ENCODE peak calls at places on chromosomes 16 and 17, in four cellular contexts. H is HepG2, W is K562, N is SK-N-SH. M is an unnamed sample.

GRCh38 chr16:47779201-47780016 is 318.3 kb downstream of the PHKB start:
- DNase-seq in H (no peak), W (peak), N (no peak), M (no peak)

GRCh38 chr16:57999366-57999970 is 1.0 kb downstream of the ZNF319 start:
- DNase-seq in H (peak), W (no peak), N (peak), M (no peak)

GRCh38 chr16:87780385-87780989 is 14.7 kb upstream of the KLHDC4 start:
- DNase-seq in H (no peak), W (peak), N (no peak), M (no peak)

GRCh38 chr17:79788989-79789942 is 7.6 kb downstream of the CBX8 start:
- DNase-seq in H (no peak), W (no peak), N (no peak), M (no peak)

GRCh38 chr16:88013091-88013609 is 61.9 kb downstream of the BANP start:
- DNase-seq in H (no peak), W (no peak), N (no peak), M (no peak)

GRCh38 chr16:67594956-67595355 is 32.6 kb downstream of the CTCF start:
- DNase-seq in H (no peak), W (peak), N (no peak), M (no peak)

GRCh38 chr17:73494096-73494954 is 149.9 kb downstream of the SDK2 start:
- DNase-seq in H (no peak), W (no peak), N (peak), M (no peak)

GRCh38 chr17:40926341-40926740 is 11.1 kb downstream of the KRT23 start:
- DNase-seq in H (no peak), W (no peak), N (no peak), M (no peak)

GRCh38 chr16:57540387-57540786 is 2.1 kb upstream of the ADGRG5 start:
- DNase-seq in H (no peak), W (no peak), N (no peak), M (no peak)

GRCh38 chr16:53745126-53745525 is 41.2 kb downstream of the FTO start:
- DNase-seq in H (no peak), W (no peak), N (no peak), M (no peak)

GRCh38 chr16:87499189-87499486 is 6.3 kb upstream of the ZCCHC14 start:
- DNase-seq in H (no peak), W (no peak), N (no peak), M (no peak)

GRCh38 chr16:23401142-23401541 is 51.8 kb downstream of the COG7 start:
- DNase-seq in H (no peak), W (no peak), N (no peak), M (no peak)

GRCh38 chr17:19004601-19005441 is at the start of gene FAM83G:
- DNase-seq in H (peak), W (peak), N (peak), M (peak)

GRCh38 chr17:78342438-78343098 is 17.3 kb downstream of the SOCS3 start:
- DNase-seq in H (no peak), W (no peak), N (peak), M (peak)

GRCh38 chr16:67767953-67768352 is 38.4 kb downstream of the RANBP10 start:
- DNase-seq in H (no peak), W (no peak), N (no peak), M (no peak)

GRCh38 chr16:62760398-62760797 is 724.2 kb upstream of the CDH8 start:
- DNase-seq in H (no peak), W (no peak), N (no peak), M (no peak)

GRCh38 chr16:48231675-48232214 is 12.4 kb upstream of the LONP2 start:
- DNase-seq in H (peak), W (peak), N (peak), M (peak)

GRCh38 chr16:59878479-59878878 is 1144.4 kb upstream of the GOT2 start:
- DNase-seq in H (no peak), W (no peak), N (no peak), M (no peak)

GRCh38 chr16:48914070-48914469 is 304.1 kb upstream of the N4BP1 start:
- DNase-seq in H (no peak), W (no peak), N (no peak), M (no peak)

GRCh38 chr17:62681939-62682381 is 54.5 kb downstream of the MRC2 start:
- DNase-seq in H (no peak), W (no peak), N (no peak), M (no peak)

GRCh38 chr17:50598487-50598886 is 36.2 kb upstream of the ABCC3 start:
- DNase-seq in H (no peak), W (no peak), N (no peak), M (no peak)

GRCh38 chr16:53753431-53753830 is 49.5 kb downstream of the FTO start:
- DNase-seq in H (no peak), W (no peak), N (no peak), M (no peak)

GRCh38 chr16:5252800-5253199 is 155.2 kb upstream of the EEF2KMT start:
- DNase-seq in H (no peak), W (no peak), N (no peak), M (no peak)

GRCh38 chr17:50464121-50464520 is 4.6 kb downstream of the CHAD start:
- DNase-seq in H (no peak), W (no peak), N (no peak), M (no peak)

GRCh38 chr17:50375858-50376538 is 3.0 kb downstream of the EME1 start:
- DNase-seq in H (no peak), W (no peak), N (peak), M (no peak)

GRCh38 chr17:15412606-15413005 is 54.8 kb downstream of the CDRT4 start:
- DNase-seq in H (no peak), W (no peak), N (no peak), M (no peak)

GRCh38 chr16:4114257-4115208 is 1.7 kb downstream of the ADCY9 start:
- DNase-seq in H (no peak), W (no peak), N (no peak), M (no peak)

GRCh38 chr16:4116328-4117249 is at the start of gene ADCY9:
- DNase-seq in H (peak), W (peak), N (peak), M (peak)

GRCh38 chr16:4115941-4116327 is 308 bp downstream of the ADCY9 start:
- DNase-seq in H (no peak), W (no peak), N (no peak), M (no peak)

GRCh38 chr16:4113358-4114256 is 2.6 kb downstream of the ADCY9 start:
- DNase-seq in H (peak), W (no peak), N (no peak), M (no peak)

GRCh38 chr16:4115209-4115940 is 867 bp downstream of the ADCY9 start:
- DNase-seq in H (no peak), W (peak), N (peak), M (no peak)
- TF ChIP-seq ELF1 in H (no peak), W (no peak), N (no peak), M (no peak)

GRCh38 chr16:27787661-27788060 is 237.7 kb downstream of the KATNIP start:
- DNase-seq in H (no peak), W (no peak), N (no peak), M (no peak)

GRCh38 chr16:27791404-27791719 is 241.4 kb downstream of the KATNIP start:
- DNase-seq in H (no peak), W (no peak), N (no peak), M (no peak)

GRCh38 chr16:27790546-27791403 is 240.8 kb downstream of the KATNIP start:
- DNase-seq in H (no peak), W (no peak), N (no peak), M (no peak)

GRCh38 chr16:27789150-27789549 is 239.2 kb downstream of the KATNIP start:
- DNase-seq in H (no peak), W (no peak), N (no peak), M (no peak)

GRCh38 chr16:27789595-27790241 is 239.8 kb downstream of the KATNIP start:
- DNase-seq in H (no peak), W (no peak), N (no peak), M (no peak)
- TF ChIP-seq ELF1 in H (no peak), W (no peak), N (no peak), M (no peak)

DNA sequence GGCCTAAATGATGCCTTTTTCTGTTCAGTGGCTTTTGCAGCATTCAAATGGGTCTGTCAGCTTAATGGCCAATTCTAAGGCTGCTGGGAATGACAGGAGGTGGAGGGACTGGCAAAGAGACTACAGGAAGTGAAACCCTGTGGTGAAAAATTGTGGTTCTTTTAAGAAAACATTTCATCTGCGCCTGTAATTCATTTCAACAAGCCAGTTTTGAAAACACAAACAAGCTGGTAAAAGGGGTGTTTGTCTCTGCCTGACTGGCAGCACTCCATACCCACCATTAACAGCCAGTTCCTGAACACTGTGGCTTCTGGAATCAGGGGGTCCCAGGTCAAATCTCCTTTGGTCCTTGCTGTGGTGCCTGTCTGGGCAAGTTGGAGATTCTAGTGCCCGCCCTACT is 3.6 kb upstream of the KDM8 start:
- DNase-seq in H (no peak), W (no peak), N (no peak), M (no peak)
- TF ChIP-seq ELF1 in H (no peak), W (no peak), N (no peak), M (no peak)

GRCh38 chr16:27761816-27762215 is 211.9 kb downstream of the KATNIP start:
- DNase-seq in H (no peak), W (no peak), N (no peak), M (no peak)

GRCh38 chr16:27766166-27766925 is 216.4 kb downstream of the KATNIP start:
- DNase-seq in H (no peak), W (no peak), N (no peak), M (no peak)

GRCh38 chr16:27764869-27765675 is 215.1 kb downstream of the KATNIP start:
- DNase-seq in H (no peak), W (no peak), N (no peak), M (no peak)

GRCh38 chr16:27762441-27762840 is 212.5 kb downstream of the KATNIP start:
- DNase-seq in H (no peak), W (no peak), N (no peak), M (peak)

GRCh38 chr16:27764427-27764826 is 214.5 kb downstream of the KATNIP start:
- DNase-seq in H (no peak), W (no peak), N (no peak), M (no peak)
- TF ChIP-seq ELF1 in H (no peak), W (no peak), N (no peak), M (no peak)

GRCh38 chr16:3015865-3016521 is 2.0 kb downstream of the CLDN6 start:
- DNase-seq in H (no peak), W (peak), N (no peak), M (no peak)

GRCh38 chr16:3019594-3020246 is 448 bp upstream of the TNFRSF12A start:
- DNase-seq in H (no peak), W (no peak), N (no peak), M (no peak)

GRCh38 chr16:3020247-3020603 is at the start of gene TNFRSF12A:
- DNase-seq in H (peak), W (peak), N (peak), M (peak)

GRCh38 chr16:3017262-3017805 is 649 bp downstream of the CLDN6 start:
- DNase-seq in H (no peak), W (no peak), N (no peak), M (no peak)

DNA sequence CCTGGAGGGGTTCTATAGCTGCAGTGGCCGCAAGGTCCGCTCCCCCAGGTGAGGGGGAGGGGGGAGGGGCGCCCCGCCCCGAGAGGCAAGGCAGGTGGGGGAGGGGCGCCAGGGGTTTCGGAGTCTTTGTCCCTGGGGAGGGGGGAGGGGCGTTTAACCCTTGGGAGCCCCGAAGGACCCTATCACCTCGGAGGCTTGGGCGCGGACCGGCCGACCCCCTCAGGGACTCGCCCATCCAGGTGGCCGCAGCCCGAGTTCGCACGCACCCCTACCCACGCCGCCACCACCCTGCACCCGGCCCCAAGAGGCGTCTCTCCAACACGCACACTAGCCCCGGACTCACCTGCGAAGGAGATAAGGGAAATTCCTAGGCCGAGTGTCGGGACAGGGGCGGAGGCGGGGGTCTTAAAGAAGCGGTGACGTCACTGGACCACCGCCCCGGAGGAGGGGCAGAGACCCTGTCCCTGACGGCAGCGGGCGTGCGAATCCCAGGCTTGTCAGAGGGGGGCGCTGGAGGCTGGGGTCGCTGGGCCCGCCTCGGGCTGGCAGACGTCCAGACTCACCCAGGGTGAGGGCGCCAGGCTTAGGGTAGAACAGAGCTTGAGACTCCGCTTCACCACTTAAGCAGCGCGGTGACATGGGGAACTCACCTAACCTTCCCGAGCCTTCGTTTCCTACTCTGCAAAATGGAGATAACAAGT is at the start of gene CLDN6:
- DNase-seq in H (no peak), W (peak), N (peak), M (no peak)
- TF ChIP-seq ELF1 in H (no peak), W (no peak), N (no peak), M (no peak)

DNA sequence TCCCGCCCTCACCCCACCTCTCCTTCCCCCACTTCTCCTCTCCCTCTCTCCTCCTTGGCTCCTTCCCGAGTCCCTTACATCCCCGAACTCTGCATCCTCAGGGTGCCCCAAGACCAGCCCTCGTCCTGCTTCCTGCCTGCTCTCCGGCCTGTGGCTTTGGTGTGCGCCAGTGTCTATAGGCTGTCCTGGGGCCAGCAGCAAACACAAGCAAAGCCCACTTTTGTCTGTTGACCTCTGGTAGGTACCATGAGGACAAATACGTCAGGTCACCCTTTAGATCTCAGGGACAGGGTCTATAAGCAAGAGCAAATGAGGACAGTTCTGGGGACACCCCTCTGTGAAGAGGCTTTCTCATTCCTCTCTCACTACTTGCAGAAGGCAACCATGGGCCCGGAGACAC is 327 bp upstream of the COPZ2 start:
- DNase-seq in H (no peak), W (no peak), N (no peak), M (no peak)
- TF ChIP-seq ELF1 in H (no peak), W (no peak), N (no peak), M (no peak)

GRCh38 chr16:1433263-1433560 is 2.3 kb downstream of the PERCC1 start:
- DNase-seq in H (no peak), W (no peak), N (no peak), M (no peak)
- TF ChIP-seq ELF1 in H (no peak), W (no peak), N (no peak), M (no peak)

DNA sequence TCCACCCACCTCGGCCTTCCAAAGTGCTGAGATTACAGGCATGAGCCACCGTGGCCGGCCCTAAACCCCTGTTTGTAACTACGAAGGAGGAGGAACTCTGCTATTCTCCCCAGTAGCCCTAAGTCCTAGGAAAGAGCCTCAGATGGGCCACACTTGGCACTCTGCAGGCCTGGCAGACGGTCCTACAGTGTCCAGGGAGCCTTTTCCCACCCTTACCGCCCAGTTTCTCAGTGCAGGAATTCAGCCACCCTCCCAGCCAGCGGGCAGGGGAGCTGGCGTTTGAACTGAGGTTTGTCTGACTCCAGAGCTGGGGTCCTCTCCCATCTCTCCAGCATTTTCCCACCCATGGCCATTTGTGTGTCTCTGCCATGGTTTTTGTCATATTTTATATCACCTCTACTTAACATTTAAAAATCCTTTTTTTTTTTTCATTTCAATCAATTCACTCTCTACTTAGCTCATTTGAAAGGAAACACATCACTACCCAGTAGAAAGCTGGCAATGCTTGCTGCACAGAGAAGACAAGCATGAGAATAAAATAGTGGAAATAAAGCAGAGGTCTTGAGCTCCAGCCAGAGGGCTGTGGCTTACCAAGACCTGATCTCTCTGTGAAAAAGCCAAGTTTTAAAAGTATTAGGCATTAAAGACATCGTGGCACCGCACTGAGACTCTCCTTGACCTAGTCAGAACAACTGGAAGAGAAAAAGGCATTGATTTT is 34.9 kb downstream of the BCO1 start:
- DNase-seq in H (no peak), W (no peak), N (no peak), M (no peak)
- TF ChIP-seq ELF1 in H (no peak), W (no peak), N (no peak), M (no peak)